ENCODE peak calls at places on chromosomes 5 and 9, in nine cellular contexts. G, N, J, E, Z, K, D, X and H are unnamed samples.
A peak's percentile ranks its signal among the peaks of the same experiment; 100 is the strongest.

GRCh38 chr5:110727025-110727314 is 499 bp upstream of the TMEM232 start:
- DNase-seq in E (no peak), X (no peak), G (no peak), Z (peak; percentile 20), N (no peak), K (no peak), D (no peak), J (peak; percentile 46), H (no peak)

GRCh38 chr5:5363045-5363444 is 59.4 kb upstream of the ICE1 start:
- DNase-seq in G (no peak), K (no peak), Z (no peak), E (no peak), D (no peak), N (no peak), X (no peak), J (no peak), H (no peak)

GRCh38 chr5:151602806-151603205 is 11.7 kb upstream of the FAT2 start:
- DNase-seq in N (no peak), J (no peak), G (no peak), X (no peak), Z (no peak), K (no peak), D (no peak), E (no peak), H (no peak)

GRCh38 chr5:140341591-140341990 is 4.8 kb downstream of the HBEGF start:
- DNase-seq in Z (no peak), N (no peak), X (peak; percentile 88), D (no peak), E (no peak), K (peak; percentile 50), J (no peak), G (no peak), H (peak; percentile 64)

GRCh38 chr5:102958481-102959011 is 161.4 kb downstream of the GIN1 start:
- DNase-seq in N (no peak), D (no peak), K (no peak), Z (no peak), X (no peak), G (no peak), E (no peak), J (peak; percentile 41), H (no peak)

GRCh38 chr9:7146582-7146981 is 388.8 kb downstream of the KDM4C start:
- DNase-seq in N (no peak), G (no peak), Z (no peak), E (no peak), X (no peak), D (no peak), K (no peak), J (no peak), H (no peak)

GRCh38 chr5:125233944-125234343 is 487.5 kb upstream of the ZNF608 start:
- DNase-seq in D (no peak), K (no peak), G (no peak), J (no peak), Z (no peak), N (no peak), E (no peak), X (no peak), H (no peak)

GRCh38 chr5:1867114-1867814 is 15.5 kb downstream of the IRX4 start:
- DNase-seq in K (no peak), Z (no peak), X (peak; percentile 4), N (no peak), J (no peak), D (no peak), G (no peak), E (no peak), H (no peak)

GRCh38 chr5:127056896-127057295 is 16.4 kb downstream of the C5orf63 start:
- DNase-seq in E (no peak), N (no peak), D (no peak), G (no peak), J (no peak), X (no peak), Z (no peak), K (no peak), H (no peak)

GRCh38 chr5:131218392-131218791 is 45.5 kb upstream of the CDC42SE2 start:
- DNase-seq in X (no peak), J (no peak), E (no peak), Z (no peak), K (no peak), N (no peak), D (no peak), G (no peak), H (no peak)

GRCh38 chr5:111749303-111750026 is 7.5 kb downstream of the NREP start:
- DNase-seq in D (no peak), Z (no peak), J (no peak), G (no peak), K (no peak), X (no peak), E (no peak), N (no peak), H (no peak)

GRCh38 chr5:168713051-168713450 is 133.9 kb upstream of the PANK3 start:
- DNase-seq in K (no peak), J (no peak), D (no peak), G (peak; percentile 27), N (no peak), Z (no peak), E (no peak), X (no peak), H (no peak)